ENCODE peak calls at places on chromosomes 12 and 14, in four cellular contexts. One of them, this sample, is unnamed.
A peak's percentile ranks its signal among the peaks of the same experiment; 100 is the strongest.

GRCh38 chr12:6269986-6270385 is 40.5 kb upstream of the PLEKHG6 start:
- DNase-seq in astrocyte of the spinal cord: no peak
- DNase-seq in ascending aorta: no peak
- DNase-seq in cardiac fibroblast: no peak
- DNase-seq in this sample: no peak

GRCh38 chr14:76497550-76498484 is 121.9 kb downstream of the ESRRB start:
- DNase-seq in cardiac fibroblast: no peak
- DNase-seq in astrocyte of the spinal cord: no peak
- DNase-seq in ascending aorta: no peak
- DNase-seq in this sample: no peak

GRCh38 chr14:102586420-102587119 is 5.9 kb upstream of the RCOR1 start:
- DNase-seq in astrocyte of the spinal cord: no peak
- DNase-seq in ascending aorta: no peak
- DNase-seq in cardiac fibroblast: no peak
- DNase-seq in this sample: no peak

GRCh38 chr14:68363841-68364711 is 428.8 kb downstream of the ZFP36L1 start:
- DNase-seq in cardiac fibroblast: peak; percentile 66
- DNase-seq in ascending aorta: no peak
- DNase-seq in astrocyte of the spinal cord: peak; percentile 94
- DNase-seq in this sample: peak; percentile 75

GRCh38 chr12:50542448-50542847 is 37.7 kb downstream of the DIP2B start:
- DNase-seq in ascending aorta: no peak
- DNase-seq in cardiac fibroblast: peak; percentile 58
- DNase-seq in astrocyte of the spinal cord: peak; percentile 51
- DNase-seq in this sample: peak; percentile 77

GRCh38 chr12:95349291-95349690 is 124.7 kb upstream of the METAP2 start:
- DNase-seq in astrocyte of the spinal cord: no peak
- DNase-seq in cardiac fibroblast: no peak
- DNase-seq in ascending aorta: no peak
- DNase-seq in this sample: no peak

GRCh38 chr12:42589465-42590323 is at the start of gene PRICKLE1:
- DNase-seq in astrocyte of the spinal cord: peak; percentile 74
- DNase-seq in cardiac fibroblast: peak; percentile 66
- DNase-seq in ascending aorta: peak; percentile 72
- DNase-seq in this sample: no peak

GRCh38 chr12:113569841-113570240 is 98.2 kb upstream of the LHX5 start:
- DNase-seq in ascending aorta: no peak
- DNase-seq in astrocyte of the spinal cord: no peak
- DNase-seq in cardiac fibroblast: no peak
- DNase-seq in this sample: no peak

GRCh38 chr14:76056128-76056527 is 70.6 kb downstream of the IFT43 start:
- DNase-seq in ascending aorta: no peak
- DNase-seq in cardiac fibroblast: peak; percentile 26
- DNase-seq in astrocyte of the spinal cord: no peak
- DNase-seq in this sample: no peak

GRCh38 chr12:54394281-54394719 is 9.8 kb upstream of the ZNF385A start:
- DNase-seq in ascending aorta: no peak
- DNase-seq in cardiac fibroblast: peak; percentile 69
- DNase-seq in astrocyte of the spinal cord: peak; percentile 33
- DNase-seq in this sample: no peak

GRCh38 chr12:31317471-31318397 is 8.2 kb downstream of the SINHCAF start:
- DNase-seq in cardiac fibroblast: peak; percentile 46
- DNase-seq in astrocyte of the spinal cord: peak; percentile 57
- DNase-seq in ascending aorta: no peak
- DNase-seq in this sample: no peak

GRCh38 chr14:99995700-99996356 is 69.4 kb upstream of the EVL start:
- DNase-seq in ascending aorta: peak; percentile 71
- DNase-seq in cardiac fibroblast: peak; percentile 72
- DNase-seq in astrocyte of the spinal cord: peak; percentile 42
- DNase-seq in this sample: no peak

GRCh38 chr12:105721915-105722314 is 391.4 kb downstream of the C12orf75 start:
- DNase-seq in ascending aorta: no peak
- DNase-seq in cardiac fibroblast: no peak
- DNase-seq in astrocyte of the spinal cord: no peak
- DNase-seq in this sample: no peak

GRCh38 chr12:7498832-7499231 is 4.7 kb downstream of the CD163 start:
- DNase-seq in ascending aorta: no peak
- DNase-seq in cardiac fibroblast: peak; percentile 72
- DNase-seq in astrocyte of the spinal cord: peak; percentile 80
- DNase-seq in this sample: no peak

GRCh38 chr12:7501031-7501585 is 2.5 kb downstream of the CD163 start:
- DNase-seq in cardiac fibroblast: peak; percentile 5
- DNase-seq in astrocyte of the spinal cord: peak; percentile 22
- DNase-seq in ascending aorta: no peak
- DNase-seq in this sample: no peak

GRCh38 chr12:7502612-7503011 is 965 bp downstream of the CD163 start:
- DNase-seq in ascending aorta: no peak
- DNase-seq in astrocyte of the spinal cord: no peak
- DNase-seq in cardiac fibroblast: no peak
- DNase-seq in this sample: no peak

DNA sequence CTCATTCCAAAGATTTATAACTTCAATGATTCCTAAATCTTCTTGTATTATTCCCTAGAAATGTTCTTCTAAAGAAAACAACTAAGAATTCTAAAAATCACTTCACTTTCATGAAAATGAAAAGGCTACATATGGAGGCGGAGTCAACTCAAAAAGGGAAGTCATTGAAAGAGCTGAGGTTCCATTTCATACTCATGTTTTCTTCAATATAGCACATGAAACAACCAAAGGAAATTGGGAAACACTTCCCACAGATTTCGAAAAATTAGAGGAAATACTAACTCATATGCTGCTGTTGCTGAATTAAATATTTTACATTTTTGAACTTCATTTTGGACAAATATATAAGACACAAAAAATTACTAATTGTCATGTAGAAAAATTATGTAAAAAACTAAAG is at the start of gene CD163:
- DNase-seq in cardiac fibroblast: peak; percentile 3
- DNase-seq in astrocyte of the spinal cord: no peak
- DNase-seq in ascending aorta: no peak
- DNase-seq in this sample: no peak
- H3K4me3 ChIP-seq in cardiac fibroblast: no peak within 1 kb of the TSS
- H3K4me3 ChIP-seq in astrocyte of the spinal cord: no peak within 1 kb of the TSS
- H3K4me3 ChIP-seq in ascending aorta: no peak within 1 kb of the TSS
- H3K4me3 ChIP-seq in this sample: no peak within 1 kb of the TSS

GRCh38 chr12:44873898-44874297 is 2.2 kb downstream of the NELL2 start:
- DNase-seq in astrocyte of the spinal cord: peak; percentile 29
- DNase-seq in ascending aorta: no peak
- DNase-seq in cardiac fibroblast: peak; percentile 18
- DNase-seq in this sample: peak; percentile 20
- TF ChIP-seq CTCF in astrocyte of the spinal cord: peak; percentile 22
- TF ChIP-seq CTCF in ascending aorta: no peak
- TF ChIP-seq CTCF in cardiac fibroblast: no peak
- TF ChIP-seq CTCF in this sample: peak; percentile 63

DNA sequence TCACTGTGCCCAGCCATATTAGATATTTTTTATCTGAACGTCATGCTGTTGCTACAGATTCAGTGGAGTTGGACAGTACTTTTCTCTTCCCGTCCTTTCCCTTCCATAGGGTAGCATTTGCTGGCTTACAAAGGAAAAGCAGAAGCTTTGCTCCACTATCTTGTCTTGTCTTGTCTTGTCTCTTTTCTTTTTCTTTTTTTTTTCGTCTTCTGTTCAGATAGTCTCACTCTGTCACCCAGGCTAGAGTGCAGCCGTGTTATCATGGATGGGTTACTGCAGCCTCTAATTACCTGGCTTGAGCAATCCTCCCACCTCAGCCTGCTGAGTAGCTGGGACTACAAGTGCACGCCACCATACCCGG is 21.2 kb downstream of the OR10G3 start:
- DNase-seq in cardiac fibroblast: no peak
- DNase-seq in ascending aorta: no peak
- DNase-seq in astrocyte of the spinal cord: no peak
- DNase-seq in this sample: no peak
- H3K4me3 ChIP-seq in cardiac fibroblast: no peak overlapping the region
- H3K4me3 ChIP-seq in ascending aorta: no peak overlapping the region
- H3K4me3 ChIP-seq in astrocyte of the spinal cord: no peak overlapping the region
- H3K4me3 ChIP-seq in this sample: no peak overlapping the region

GRCh38 chr14:95515523-95516517 is 630 bp downstream of the SYNE3 start:
- DNase-seq in ascending aorta: peak; percentile 90
- DNase-seq in cardiac fibroblast: peak; percentile 58
- DNase-seq in astrocyte of the spinal cord: no peak
- DNase-seq in this sample: no peak
- TF ChIP-seq CTCF in ascending aorta: peak; percentile 45
- TF ChIP-seq CTCF in cardiac fibroblast: peak; percentile 39
- TF ChIP-seq CTCF in astrocyte of the spinal cord: peak; percentile 35
- TF ChIP-seq CTCF in this sample: peak; percentile 36

This sample was measured in retinal pigment epithelial cell.